ENCODE peak calls at places on chromosomes 5 and 9, in five cellular contexts. One of them, this sample, is unnamed.
A peak's percentile ranks its signal among the peaks of the same experiment; 100 is the strongest.

GRCh38 chr9:77449177-77450092 is 198.7 kb downstream of the GNA14 start:
- DNase-seq in HEK293T: no peak
- DNase-seq in AG10803: peak; percentile 46
- DNase-seq in NCI-H1436 treated with DMSO at 0.1 percent for 48 hours: no peak
- DNase-seq in mucosa of descending colon: no peak
- DNase-seq in this sample: no peak

GRCh38 chr9:75235632-75236031 is 147.3 kb downstream of the OSTF1 start:
- DNase-seq in HEK293T: no peak
- DNase-seq in AG10803: no peak
- DNase-seq in NCI-H1436 treated with DMSO at 0.1 percent for 48 hours: no peak
- DNase-seq in mucosa of descending colon: no peak
- DNase-seq in this sample: no peak

GRCh38 chr9:93810028-93810971 is 144.9 kb downstream of the BARX1 start:
- DNase-seq in HEK293T: no peak
- DNase-seq in AG10803: no peak
- DNase-seq in NCI-H1436 treated with DMSO at 0.1 percent for 48 hours: no peak
- DNase-seq in mucosa of descending colon: no peak
- DNase-seq in this sample: no peak

GRCh38 chr9:136429075-136429628 is 10.5 kb downstream of the INPP5E start:
- DNase-seq in HEK293T: no peak
- DNase-seq in AG10803: no peak
- DNase-seq in NCI-H1436 treated with DMSO at 0.1 percent for 48 hours: no peak
- DNase-seq in mucosa of descending colon: no peak
- DNase-seq in this sample: no peak

GRCh38 chr9:114047717-114048116 is 30.4 kb downstream of the AMBP start:
- DNase-seq in HEK293T: no peak
- DNase-seq in AG10803: peak; percentile 7
- DNase-seq in NCI-H1436 treated with DMSO at 0.1 percent for 48 hours: no peak
- DNase-seq in mucosa of descending colon: peak; percentile 36
- DNase-seq in this sample: no peak

GRCh38 chr5:116631147-116631546 is 56.5 kb upstream of the SEMA6A start:
- DNase-seq in HEK293T: no peak
- DNase-seq in AG10803: no peak
- DNase-seq in NCI-H1436 treated with DMSO at 0.1 percent for 48 hours: no peak
- DNase-seq in mucosa of descending colon: no peak
- DNase-seq in this sample: no peak

GRCh38 chr5:150641006-150641570 is 628 bp downstream of the SYNPO start:
- DNase-seq in HEK293T: no peak
- DNase-seq in AG10803: peak; percentile 65
- DNase-seq in NCI-H1436 treated with DMSO at 0.1 percent for 48 hours: no peak
- DNase-seq in mucosa of descending colon: no peak
- DNase-seq in this sample: no peak

GRCh38 chr5:146402949-146403348 is 44.2 kb upstream of the TCERG1 start:
- DNase-seq in HEK293T: no peak
- DNase-seq in AG10803: no peak
- DNase-seq in NCI-H1436 treated with DMSO at 0.1 percent for 48 hours: no peak
- DNase-seq in mucosa of descending colon: no peak
- DNase-seq in this sample: no peak

GRCh38 chr5:89711526-89711925 is 698.0 kb downstream of the CETN3 start:
- DNase-seq in HEK293T: no peak
- DNase-seq in AG10803: no peak
- DNase-seq in NCI-H1436 treated with DMSO at 0.1 percent for 48 hours: no peak
- DNase-seq in mucosa of descending colon: no peak
- DNase-seq in this sample: no peak

GRCh38 chr5:141913560-141913959 is 10.1 kb upstream of the DELE1 start:
- DNase-seq in HEK293T: no peak
- DNase-seq in AG10803: no peak
- DNase-seq in NCI-H1436 treated with DMSO at 0.1 percent for 48 hours: no peak
- DNase-seq in mucosa of descending colon: no peak
- DNase-seq in this sample: no peak

GRCh38 chr9:73153793-73154227 is 2.1 kb downstream of the ANXA1 start:
- DNase-seq in HEK293T: no peak
- DNase-seq in AG10803: peak; percentile 64
- DNase-seq in NCI-H1436 treated with DMSO at 0.1 percent for 48 hours: no peak
- DNase-seq in mucosa of descending colon: no peak
- DNase-seq in this sample: no peak